ENCODE peak calls at places on chromosomes 3 and 15, in four cellular contexts. O, D, T and Z are unnamed samples. For H3K36me3, the result is how much of the 10 kb centered on the place peaks cover.

GRCh38 chr3:141863497-141863896 is 12.9 kb upstream of the ATP1B3 start:
- DNase-seq in T (no peak), O (peak), D (no peak), Z (no peak)

GRCh38 chr3:38446812-38447211 is 6.9 kb upstream of the ACVR2B start:
- DNase-seq in O (no peak), D (no peak), T (no peak), Z (no peak)

GRCh38 chr15:69225355-69226027 is 65.1 kb downstream of the GLCE start:
- DNase-seq in T (no peak), D (no peak), O (peak), Z (no peak)

GRCh38 chr3:107235923-107236315 is 141.3 kb upstream of the CCDC54 start:
- DNase-seq in O (peak), D (peak), T (peak), Z (peak)

GRCh38 chr3:156819842-156820686 is 6.1 kb upstream of the LEKR1 start:
- DNase-seq in O (no peak), T (no peak), D (no peak), Z (no peak)

GRCh38 chr3:171099911-171100310 is 73.4 kb upstream of the SLC2A2 start:
- DNase-seq in O (peak), T (no peak), D (no peak), Z (no peak)

GRCh38 chr15:57367556-57367955 is 8.7 kb upstream of the CGNL1 start:
- DNase-seq in O (no peak), T (no peak), D (no peak), Z (no peak)

GRCh38 chr3:153305189-153305588 is 143.2 kb downstream of the RAP2B start:
- DNase-seq in D (no peak), T (no peak), O (no peak), Z (no peak)

GRCh38 chr3:108538083-108538482 is 27.7 kb upstream of the MYH15 start:
- DNase-seq in D (no peak), T (no peak), O (no peak), Z (no peak)

GRCh38 chr15:69593981-69594966 is 141.7 kb downstream of the RPLP1 start:
- DNase-seq in T (no peak), D (no peak), O (peak), Z (no peak)

GRCh38 chr15:62877276-62877857 is 165.2 kb upstream of the TPM1 start:
- DNase-seq in T (no peak), O (no peak), D (no peak), Z (no peak)

GRCh38 chr3:58556761-58557181 is 19.8 kb upstream of the ACOX2 start:
- DNase-seq in D (no peak), T (no peak), O (no peak), Z (no peak)

GRCh38 chr3:39118079-39118478 is 10.6 kb downstream of the TTC21A start:
- DNase-seq in O (no peak), D (no peak), T (no peak), Z (no peak)

GRCh38 chr15:96049323-96049722 is 281.2 kb upstream of the NR2F2 start:
- DNase-seq in O (no peak), D (no peak), T (no peak), Z (no peak)

GRCh38 chr3:9279959-9280358 is 30.5 kb upstream of the SRGAP3 start:
- DNase-seq in D (no peak), T (no peak), O (no peak), Z (no peak)

GRCh38 chr3:126983653-126984390 is 907 bp downstream of the PLXNA1 start:
- DNase-seq in O (peak), T (no peak), D (peak), Z (peak)

GRCh38 chr3:188962253-188963247 is 209.2 kb upstream of the TPRG1 start:
- DNase-seq in D (no peak), O (peak), T (no peak), Z (no peak)

GRCh38 chr3:27194494-27194893 is 174.7 kb downstream of the NEK10 start:
- DNase-seq in O (no peak), T (no peak), D (no peak), Z (no peak)

GRCh38 chr3:129654126-129654525 is 47.6 kb upstream of the PLXND1 start:
- DNase-seq in T (no peak), D (no peak), O (peak), Z (no peak)

GRCh38 chr3:97827741-97828471 is 6.1 kb downstream of the CRYBG3 start:
- DNase-seq in D (no peak), O (peak), T (no peak), Z (no peak)

GRCh38 chr3:187978433-187979011 is 175.4 kb upstream of the LPP start:
- DNase-seq in D (no peak), O (no peak), T (no peak), Z (no peak)

GRCh38 chr3:5140230-5140621 is 18.1 kb downstream of the ARL8B start:
- DNase-seq in D (no peak), O (no peak), T (no peak), Z (no peak)

DNA sequence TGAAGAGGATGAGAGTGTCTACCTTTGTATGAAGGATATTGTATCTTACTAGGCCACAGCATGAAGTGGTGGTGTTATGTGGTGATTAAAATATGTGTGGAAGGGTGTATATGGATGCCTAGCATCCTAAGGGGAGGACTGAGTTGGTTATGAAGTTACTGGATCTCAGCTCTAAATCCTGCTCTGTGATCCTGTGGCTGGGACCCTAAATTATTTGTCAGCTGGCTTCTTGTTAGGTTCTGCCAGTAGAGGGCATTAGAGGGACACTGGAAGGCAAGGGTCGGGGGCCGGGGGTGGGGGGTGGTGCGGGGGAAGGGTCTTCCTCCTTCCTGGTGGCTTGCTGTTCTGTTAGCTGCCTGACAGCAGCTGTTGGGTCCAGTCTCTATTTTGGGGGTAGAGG is 34.9 kb downstream of the MORF4L1 start:
- DNase-seq in T (no peak), D (no peak), O (no peak), Z (no peak)
- H3K36me3 ChIP-seq in T (under half), D (under half), O (half or more), Z (half or more)

DNA sequence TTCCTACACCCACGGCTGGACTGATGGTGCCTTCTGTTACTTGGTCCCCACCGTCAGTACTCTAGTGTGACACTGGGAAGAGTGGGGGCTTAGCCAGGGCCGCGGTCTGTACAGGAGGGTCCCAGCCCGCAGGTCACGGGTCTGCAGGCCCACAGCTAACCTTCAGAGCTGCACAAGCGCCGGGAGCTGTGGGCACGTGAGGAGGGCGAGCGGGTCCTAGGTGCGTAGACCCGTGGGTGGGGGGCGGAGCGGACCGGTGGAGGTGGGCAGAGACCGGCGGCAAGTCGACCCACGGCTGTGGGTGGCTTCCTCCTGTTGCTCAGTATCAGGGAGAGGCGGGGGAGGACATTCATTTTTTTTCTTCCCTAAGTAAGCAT is 1.2 kb downstream of the TNFAIP8L3 start:
- DNase-seq in D (no peak), T (no peak), O (no peak), Z (no peak)
- H3K4me3 ChIP-seq in D (no peak), T (peak), O (no peak), Z (no peak)

DNA sequence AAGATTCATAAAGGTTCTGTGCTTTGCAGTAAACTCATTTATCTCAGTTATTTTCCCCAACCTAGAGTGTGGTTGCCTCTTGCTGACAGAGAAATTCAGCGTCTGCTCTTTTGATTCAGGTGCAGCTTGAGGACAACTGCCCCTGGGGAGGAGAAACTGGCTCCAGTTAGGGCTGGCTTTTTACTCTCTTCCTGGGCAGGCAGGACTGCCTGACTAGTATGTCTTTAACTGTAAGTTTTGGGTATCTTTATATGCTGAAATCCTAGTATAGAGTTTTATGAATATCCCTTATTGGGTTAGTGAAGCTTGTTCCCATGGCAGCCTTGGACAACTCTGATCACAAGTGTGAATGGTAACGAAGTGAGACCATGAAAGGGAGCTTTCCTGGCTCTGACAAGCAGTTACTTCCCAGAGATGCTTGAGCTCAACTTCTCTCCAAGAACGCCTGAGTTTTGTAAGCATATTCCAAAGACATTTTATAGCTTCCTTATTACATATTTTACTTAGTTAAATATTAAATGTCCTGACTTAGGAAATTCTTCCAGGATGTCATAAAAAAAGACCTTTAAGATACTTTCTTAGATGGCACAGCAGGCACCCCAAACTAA is 27.1 kb downstream of the CCNB2 start:
- DNase-seq in D (no peak), O (no peak), T (no peak), Z (no peak)
- H3K36me3 ChIP-seq in D (under half), O (under half), T (under half), Z (under half)

GRCh38 chr3:45741247-45741646 is 52.1 kb downstream of the SACM1L start:
- DNase-seq in D (no peak), T (no peak), O (no peak), Z (no peak)
- H3K4me3 ChIP-seq in D (no peak), T (no peak), O (no peak), Z (no peak)

DNA sequence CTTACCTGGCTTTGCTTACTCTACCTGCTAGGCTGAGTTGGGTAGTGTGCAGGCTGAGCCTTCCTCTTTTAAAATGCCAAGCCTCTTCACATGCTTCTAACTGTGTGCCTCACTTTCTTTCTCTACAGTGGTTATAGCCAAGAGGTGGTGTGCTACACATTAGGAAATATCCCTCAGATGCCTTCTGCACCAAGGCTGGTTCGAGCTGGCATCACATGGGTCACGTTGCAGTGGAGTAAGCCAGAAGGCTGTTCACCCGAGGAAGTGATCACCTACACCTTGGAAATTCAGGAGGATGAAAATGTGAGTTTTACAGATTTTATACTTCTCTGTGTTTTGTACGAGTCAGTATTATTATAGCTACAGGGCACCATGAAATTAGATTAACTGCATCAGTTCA is 117.8 kb downstream of the GHSR start:
- DNase-seq in O (no peak), D (no peak), T (no peak), Z (no peak)
- H3K36me3 ChIP-seq in O (under half), D (under half), T (under half), Z (under half)

GRCh38 chr15:48875241-48875640 is 2.7 kb upstream of the EID1 start:
- DNase-seq in T (no peak), D (no peak), O (no peak), Z (no peak)

GRCh38 chr15:48883699-48884098 is 5.8 kb downstream of the EID1 start:
- DNase-seq in T (no peak), O (no peak), D (no peak), Z (no peak)

GRCh38 chr15:48876057-48876456 is 1.9 kb upstream of the EID1 start:
- DNase-seq in D (no peak), O (no peak), T (no peak), Z (no peak)

GRCh38 chr15:48877630-48878595 is at the start of gene EID1:
- DNase-seq in O (peak), T (peak), D (peak), Z (peak)

DNA sequence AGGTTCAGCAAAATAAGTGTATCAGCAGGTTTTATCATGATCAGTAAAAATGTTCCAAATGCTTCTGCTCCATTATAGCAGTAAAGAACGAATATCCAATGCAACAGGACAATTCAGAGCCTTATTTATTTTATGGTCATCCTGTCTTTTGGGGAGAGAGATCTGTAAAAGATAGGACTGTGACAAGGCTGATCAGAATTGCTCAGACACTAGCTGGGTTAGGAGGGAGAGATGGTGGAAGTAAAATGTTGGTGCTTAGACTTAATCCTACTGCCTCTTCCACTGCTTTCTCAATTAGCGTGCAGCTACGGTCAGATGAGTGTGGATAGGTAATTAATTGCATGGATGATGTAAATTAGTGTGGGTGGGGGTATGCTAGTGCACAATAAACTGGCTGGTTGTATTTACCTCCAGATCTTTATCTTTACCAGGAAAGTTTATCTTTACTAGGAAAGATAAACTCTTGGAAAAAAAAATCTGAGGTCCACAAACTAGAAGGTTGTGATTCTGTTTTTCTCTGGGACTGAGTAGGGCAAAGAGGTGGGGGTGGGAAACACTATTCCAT is 2.2 kb downstream of the EID1 start:
- DNase-seq in O (no peak), D (no peak), T (no peak), Z (no peak)
- H3K4me3 ChIP-seq in O (no peak), D (no peak), T (peak), Z (no peak)

GRCh38 chr15:48406911-48407310 is 75.7 kb downstream of the DUT start:
- DNase-seq in T (no peak), O (no peak), D (no peak), Z (no peak)

GRCh38 chr15:48406240-48406891 is 75.1 kb downstream of the DUT start:
- DNase-seq in T (no peak), D (no peak), O (no peak), Z (no peak)

GRCh38 chr15:48408337-48408736 is 77.1 kb downstream of the DUT start:
- DNase-seq in O (no peak), D (no peak), T (no peak), Z (no peak)

GRCh38 chr15:48411971-48412591 is 80.9 kb downstream of the DUT start:
- DNase-seq in D (no peak), T (no peak), O (peak), Z (no peak)

GRCh38 chr15:48409623-48410022 is 78.4 kb downstream of the DUT start:
- DNase-seq in T (no peak), D (no peak), O (no peak), Z (no peak)
- H3K36me3 ChIP-seq in T (under half), D (under half), O (under half), Z (under half)

GRCh38 chr15:100923076-100923475 is 3.9 kb downstream of the LRRK1 start:
- DNase-seq in D (no peak), T (no peak), O (no peak), Z (no peak)
- H3K4me3 ChIP-seq in D (no peak), T (peak), O (no peak), Z (no peak)

DNA sequence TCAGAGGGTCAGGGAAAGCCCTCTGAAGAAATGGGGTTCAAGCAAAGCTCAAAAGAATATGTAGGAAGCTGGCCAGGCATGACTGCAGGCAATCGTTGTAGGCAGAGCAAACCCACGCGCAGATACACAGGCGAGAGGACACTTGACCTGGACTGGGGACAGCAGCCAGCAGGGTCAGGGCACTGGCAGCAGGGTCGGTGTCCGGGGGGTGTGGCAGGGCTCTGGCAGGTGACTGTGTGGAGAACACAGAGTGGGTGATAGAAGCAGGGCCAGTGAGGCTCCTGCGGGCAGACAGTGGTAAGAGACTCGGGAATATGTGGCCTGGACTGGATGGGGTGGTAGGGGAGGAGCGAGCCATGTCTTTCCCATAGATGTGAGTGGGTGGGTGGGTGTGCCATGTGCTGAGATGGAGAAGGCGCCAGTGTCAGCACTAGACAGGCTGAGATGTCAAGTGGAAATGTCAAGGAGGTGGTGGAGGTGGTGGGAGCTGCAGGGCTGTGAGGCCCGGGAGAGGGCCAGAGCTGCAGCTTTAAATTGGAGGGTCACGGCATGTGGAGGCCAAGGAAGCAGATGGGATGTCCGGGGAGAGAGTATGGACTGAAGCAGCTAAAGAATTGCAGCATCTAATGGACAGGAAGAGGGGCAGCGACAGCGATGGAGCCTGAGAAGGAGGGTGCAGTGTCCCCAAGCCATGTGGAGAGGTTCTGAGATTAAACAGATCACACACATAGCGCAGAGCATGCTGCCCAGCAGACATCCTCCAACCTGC is 13.4 kb downstream of the TMEM43 start:
- DNase-seq in D (no peak), T (no peak), O (no peak), Z (no peak)
- H3K36me3 ChIP-seq in D (under half), T (under half), O (under half), Z (under half)